ENCODE peak calls at places on chromosome 13, in four cellular contexts. W is K562, T is body of pancreas, G is HCT116. K is an unnamed sample.

GRCh38 chr13:93687261-93687660 is 460.7 kb downstream of the GPC6 start:
- DNase-seq in W (no peak), T (no peak), G (no peak), K (no peak)

GRCh38 chr13:73579574-73580274 is 520.9 kb downstream of the KLF5 start:
- DNase-seq in W (no peak), T (no peak), G (no peak), K (no peak)

GRCh38 chr13:77800219-77800618 is 102.7 kb downstream of the SLAIN1 start:
- DNase-seq in W (no peak), T (no peak), G (no peak), K (no peak)

GRCh38 chr13:27038323-27038722 is 133.3 kb downstream of the USP12 start:
- DNase-seq in W (no peak), T (no peak), G (peak; percentile 34), K (no peak)

GRCh38 chr13:33441015-33441414 is 155.5 kb upstream of the STARD13 start:
- DNase-seq in W (no peak), T (peak; percentile 56), G (peak; percentile 15), K (peak; percentile 23)

GRCh38 chr13:41059466-41059865 is 1.8 kb upstream of the WBP4 start:
- DNase-seq in W (no peak), T (no peak), G (no peak), K (no peak)

GRCh38 chr13:36359301-36359950 is 13.2 kb upstream of the SPART start:
- DNase-seq in W (no peak), T (no peak), G (no peak), K (no peak)

GRCh38 chr13:26508885-26509284 is 48.6 kb upstream of the WASF3 start:
- DNase-seq in W (no peak), T (peak; percentile 47), G (no peak), K (no peak)

GRCh38 chr13:76889254-76889653 is 3.0 kb upstream of the KCTD12 start:
- DNase-seq in W (no peak), T (no peak), G (no peak), K (no peak)

GRCh38 chr13:97367427-97367826 is 66.5 kb upstream of the RAP2A start:
- DNase-seq in W (no peak), T (no peak), G (no peak), K (no peak)

GRCh38 chr13:30863231-30863630 is 42.8 kb upstream of the MEDAG start:
- DNase-seq in W (no peak), T (no peak), G (no peak), K (peak; percentile 86)

GRCh38 chr13:106096661-106097092 is 438.8 kb downstream of the EFNB2 start:
- DNase-seq in W (no peak), T (no peak), G (peak; percentile 86), K (no peak)

GRCh38 chr13:45737571-45738002 is 35.5 kb downstream of the CBY2 start:
- DNase-seq in W (peak; percentile 44), T (no peak), G (peak; percentile 16), K (peak; percentile 65)

GRCh38 chr13:60431108-60431700 is 34.2 kb downstream of the TDRD3 start:
- DNase-seq in W (peak; percentile 19), T (peak; percentile 14), G (peak; percentile 46), K (peak; percentile 20)

GRCh38 chr13:73268306-73268705 is 209.5 kb downstream of the KLF5 start:
- DNase-seq in W (no peak), T (no peak), G (no peak), K (no peak)

DNA sequence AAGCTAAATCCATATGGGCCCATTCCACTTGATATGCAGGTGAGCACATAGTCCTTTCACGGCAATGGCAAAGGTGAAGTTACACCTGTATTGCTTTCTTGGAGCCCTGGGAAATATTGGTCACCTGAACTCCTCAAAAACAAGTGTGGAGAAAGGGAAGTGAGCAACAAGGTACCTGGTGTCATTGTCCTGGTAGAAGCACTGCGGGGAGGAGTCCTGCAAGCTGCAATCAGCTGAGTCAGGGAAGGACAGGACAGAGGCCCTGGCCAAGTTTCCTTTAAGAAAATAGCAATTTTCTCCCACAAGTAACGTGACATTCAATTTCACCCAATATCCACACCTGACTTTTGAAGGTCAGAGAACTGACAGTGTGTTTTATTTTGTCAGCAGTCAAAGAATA is 389.1 kb downstream of the IRS2 start:
- DNase-seq in W (no peak), T (no peak), G (no peak), K (no peak)
- H3K4me3 ChIP-seq in W (no peak overlapping the region), T (no peak overlapping the region), G (no peak overlapping the region), K (no peak overlapping the region)

GRCh38 chr13:113018676-113019465 is 49.9 kb downstream of the MCF2L start:
- DNase-seq in W (no peak), T (no peak), G (no peak), K (no peak)
- H3K36me3 ChIP-seq in W (no peaks in the 10 kb centered on the region), T (no peaks in the 10 kb centered on the region), G (no peaks in the 10 kb centered on the region), K (no peaks in the 10 kb centered on the region)

GRCh38 chr13:94705081-94705751 is 7.1 kb downstream of the SOX21 start:
- DNase-seq in W (no peak), T (no peak), G (no peak), K (peak; percentile 63)

GRCh38 chr13:94703271-94703670 is 9.1 kb downstream of the SOX21 start:
- DNase-seq in W (no peak), T (no peak), G (no peak), K (peak; percentile 50)

GRCh38 chr13:94702181-94703041 is 9.9 kb downstream of the SOX21 start:
- DNase-seq in W (no peak), T (no peak), G (no peak), K (peak; percentile 60)

GRCh38 chr13:94704347-94705080 is 7.8 kb downstream of the SOX21 start:
- DNase-seq in W (no peak), T (no peak), G (no peak), K (peak; percentile 78)

DNA sequence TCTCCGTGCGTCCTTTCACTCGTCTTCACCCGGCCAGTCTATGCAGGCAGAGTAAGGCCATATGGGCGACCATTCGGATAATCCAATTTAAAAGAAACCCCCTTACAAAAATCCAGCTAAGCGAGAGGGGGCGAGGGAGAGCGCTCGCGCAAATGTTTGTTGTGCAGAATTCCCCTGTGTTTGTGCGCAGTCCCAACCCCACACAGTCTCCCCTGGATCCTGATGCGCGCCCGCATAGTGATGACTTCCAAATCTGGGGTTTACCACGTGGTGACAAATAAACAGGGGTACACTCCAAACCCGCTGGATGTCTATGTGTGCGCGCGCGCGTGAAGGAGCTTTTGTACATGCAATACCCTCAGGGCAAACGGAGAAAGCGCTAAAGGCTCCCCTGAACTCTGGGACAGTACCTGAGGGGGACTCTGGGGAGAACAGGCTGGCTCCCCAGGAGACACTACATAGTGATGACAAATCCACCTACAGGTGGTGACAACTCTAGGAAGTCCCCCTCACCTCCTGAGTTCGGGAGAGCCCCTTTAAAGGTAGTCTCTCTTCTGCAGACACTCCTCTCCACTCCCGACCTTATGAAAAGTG is 8.5 kb downstream of the SOX21 start:
- DNase-seq in W (no peak), T (no peak), G (no peak), K (peak; percentile 41)
- H3K27me3 ChIP-seq in W (peaks cover 23% of the 10 kb centered on the region), T (peaks cover 29% of the 10 kb centered on the region), G (peaks cover 29% of the 10 kb centered on the region), K (peaks cover 87% of the 10 kb centered on the region)

DNA sequence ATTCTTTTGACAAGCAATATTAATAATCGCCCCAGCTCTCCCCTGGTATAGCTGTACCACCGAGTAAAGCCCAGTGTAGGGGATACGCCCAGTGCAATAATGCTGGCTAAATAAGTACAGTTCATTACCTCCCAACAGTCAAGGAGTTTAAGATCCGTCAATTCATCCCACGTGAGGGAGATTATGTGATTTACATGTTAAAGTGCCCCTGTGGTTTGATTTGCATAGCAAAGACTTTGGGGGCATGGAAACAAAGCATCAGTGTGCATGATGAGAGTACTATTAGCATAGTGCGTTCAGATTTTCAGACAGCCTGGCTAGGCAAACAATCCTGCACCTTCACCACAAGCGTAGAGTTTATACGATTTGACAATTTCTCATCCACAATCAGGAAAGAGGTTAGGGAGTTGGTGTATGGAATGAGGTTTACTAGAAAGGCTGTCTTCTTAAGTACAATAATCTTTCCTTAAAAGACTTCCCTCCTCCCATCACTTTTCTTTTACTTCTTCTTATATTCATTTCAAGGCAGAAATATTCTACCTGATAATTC is 754.0 kb downstream of the DIAPH3 start:
- DNase-seq in W (no peak), T (no peak), G (no peak), K (peak; percentile 19)
- H3K4me3 ChIP-seq in W (no peak overlapping the region), T (no peak overlapping the region), G (no peak overlapping the region), K (no peak overlapping the region)